ENCODE peak calls at places on chromosomes 4 and X, in ten cellular contexts. One of them, this sample, is unnamed.
A peak's percentile ranks its signal among the peaks of the same experiment; 100 is the strongest.

GRCh38 chr4:85860066-85860465 is 385.1 kb downstream of the ARHGAP24 start:
- DNase-seq in ovary: no peak
- DNase-seq in tibial nerve: no peak
- DNase-seq in HCT116: no peak
- DNase-seq in right lobe of liver: no peak
- DNase-seq in suprapubic skin: no peak
- DNase-seq in IMR-90: peak; percentile 52
- DNase-seq in stomach: no peak
- DNase-seq in spleen: no peak
- DNase-seq in transverse colon: no peak
- DNase-seq in this sample: no peak

GRCh38 chr4:152436384-152436783 is 99.5 kb downstream of the FBXW7 start:
- DNase-seq in ovary: no peak
- DNase-seq in tibial nerve: no peak
- DNase-seq in HCT116: no peak
- DNase-seq in right lobe of liver: no peak
- DNase-seq in suprapubic skin: no peak
- DNase-seq in IMR-90: no peak
- DNase-seq in stomach: no peak
- DNase-seq in spleen: no peak
- DNase-seq in transverse colon: no peak
- DNase-seq in this sample: no peak

GRCh38 chr4:11748169-11748872 is 319.6 kb upstream of the HS3ST1 start:
- DNase-seq in ovary: no peak
- DNase-seq in tibial nerve: no peak
- DNase-seq in HCT116: peak; percentile 83
- DNase-seq in right lobe of liver: no peak
- DNase-seq in suprapubic skin: no peak
- DNase-seq in IMR-90: peak; percentile 87
- DNase-seq in stomach: no peak
- DNase-seq in spleen: no peak
- DNase-seq in transverse colon: no peak
- DNase-seq in this sample: no peak

GRCh38 chrX:153687121-153688039 is at the start of gene SLC6A8:
- DNase-seq in ovary: peak; percentile 73
- DNase-seq in tibial nerve: peak; percentile 55
- DNase-seq in HCT116: peak; percentile 27
- DNase-seq in right lobe of liver: peak; percentile 78
- DNase-seq in suprapubic skin: peak; percentile 84
- DNase-seq in IMR-90: peak; percentile 44
- DNase-seq in stomach: peak; percentile 74
- DNase-seq in spleen: no peak
- DNase-seq in transverse colon: peak; percentile 71
- DNase-seq in this sample: no peak

GRCh38 chr4:81472249-81473085 is 760 bp upstream of the RASGEF1B start:
- DNase-seq in ovary: no peak
- DNase-seq in tibial nerve: no peak
- DNase-seq in HCT116: no peak
- DNase-seq in right lobe of liver: no peak
- DNase-seq in suprapubic skin: no peak
- DNase-seq in IMR-90: no peak
- DNase-seq in stomach: peak; percentile 35
- DNase-seq in spleen: peak; percentile 84
- DNase-seq in transverse colon: peak; percentile 57
- DNase-seq in this sample: peak; percentile 59

GRCh38 chr4:37976513-37976912 is 16.3 kb downstream of the PTTG2 start:
- DNase-seq in ovary: no peak
- DNase-seq in tibial nerve: no peak
- DNase-seq in HCT116: no peak
- DNase-seq in right lobe of liver: no peak
- DNase-seq in suprapubic skin: no peak
- DNase-seq in IMR-90: no peak
- DNase-seq in stomach: no peak
- DNase-seq in spleen: no peak
- DNase-seq in transverse colon: no peak
- DNase-seq in this sample: no peak

GRCh38 chr4:147480891-147481576 is at the start of gene EDNRA:
- DNase-seq in ovary: peak; percentile 66
- DNase-seq in tibial nerve: no peak
- DNase-seq in HCT116: no peak
- DNase-seq in right lobe of liver: peak; percentile 16
- DNase-seq in suprapubic skin: no peak
- DNase-seq in IMR-90: peak; percentile 68
- DNase-seq in stomach: no peak
- DNase-seq in spleen: no peak
- DNase-seq in transverse colon: no peak
- DNase-seq in this sample: no peak

GRCh38 chr4:40750461-40751258 is 905 bp downstream of the NSUN7 start:
- DNase-seq in ovary: peak; percentile 15
- DNase-seq in tibial nerve: no peak
- DNase-seq in HCT116: no peak
- DNase-seq in right lobe of liver: no peak
- DNase-seq in suprapubic skin: no peak
- DNase-seq in IMR-90: no peak
- DNase-seq in stomach: no peak
- DNase-seq in spleen: no peak
- DNase-seq in transverse colon: peak; percentile 16
- DNase-seq in this sample: no peak

GRCh38 chrX:42096262-42096939 is 173.0 kb upstream of the CASK start:
- DNase-seq in ovary: peak; percentile 24
- DNase-seq in tibial nerve: no peak
- DNase-seq in HCT116: peak; percentile 2
- DNase-seq in right lobe of liver: no peak
- DNase-seq in suprapubic skin: no peak
- DNase-seq in IMR-90: peak; percentile 96
- DNase-seq in stomach: peak; percentile 46
- DNase-seq in spleen: no peak
- DNase-seq in transverse colon: no peak
- DNase-seq in this sample: no peak

GRCh38 chrX:154596290-154596929 is 11.5 kb downstream of the CTAG1A start:
- DNase-seq in ovary: no peak
- DNase-seq in tibial nerve: no peak
- DNase-seq in HCT116: no peak
- DNase-seq in right lobe of liver: no peak
- DNase-seq in suprapubic skin: no peak
- DNase-seq in IMR-90: peak; percentile 16
- DNase-seq in stomach: no peak
- DNase-seq in spleen: no peak
- DNase-seq in transverse colon: no peak
- DNase-seq in this sample: no peak

GRCh38 chr4:55122235-55122634 is 3.2 kb downstream of the KDR start:
- DNase-seq in ovary: no peak
- DNase-seq in tibial nerve: no peak
- DNase-seq in HCT116: no peak
- DNase-seq in right lobe of liver: no peak
- DNase-seq in suprapubic skin: no peak
- DNase-seq in IMR-90: no peak
- DNase-seq in stomach: no peak
- DNase-seq in spleen: no peak
- DNase-seq in transverse colon: no peak
- DNase-seq in this sample: no peak

GRCh38 chr4:184383497-184384055 is 90.8 kb downstream of the IRF2 start:
- DNase-seq in ovary: no peak
- DNase-seq in tibial nerve: no peak
- DNase-seq in HCT116: peak; percentile 24
- DNase-seq in right lobe of liver: peak; percentile 69
- DNase-seq in suprapubic skin: no peak
- DNase-seq in IMR-90: peak; percentile 99
- DNase-seq in stomach: peak; percentile 45
- DNase-seq in spleen: no peak
- DNase-seq in transverse colon: peak; percentile 32
- DNase-seq in this sample: no peak

DNA sequence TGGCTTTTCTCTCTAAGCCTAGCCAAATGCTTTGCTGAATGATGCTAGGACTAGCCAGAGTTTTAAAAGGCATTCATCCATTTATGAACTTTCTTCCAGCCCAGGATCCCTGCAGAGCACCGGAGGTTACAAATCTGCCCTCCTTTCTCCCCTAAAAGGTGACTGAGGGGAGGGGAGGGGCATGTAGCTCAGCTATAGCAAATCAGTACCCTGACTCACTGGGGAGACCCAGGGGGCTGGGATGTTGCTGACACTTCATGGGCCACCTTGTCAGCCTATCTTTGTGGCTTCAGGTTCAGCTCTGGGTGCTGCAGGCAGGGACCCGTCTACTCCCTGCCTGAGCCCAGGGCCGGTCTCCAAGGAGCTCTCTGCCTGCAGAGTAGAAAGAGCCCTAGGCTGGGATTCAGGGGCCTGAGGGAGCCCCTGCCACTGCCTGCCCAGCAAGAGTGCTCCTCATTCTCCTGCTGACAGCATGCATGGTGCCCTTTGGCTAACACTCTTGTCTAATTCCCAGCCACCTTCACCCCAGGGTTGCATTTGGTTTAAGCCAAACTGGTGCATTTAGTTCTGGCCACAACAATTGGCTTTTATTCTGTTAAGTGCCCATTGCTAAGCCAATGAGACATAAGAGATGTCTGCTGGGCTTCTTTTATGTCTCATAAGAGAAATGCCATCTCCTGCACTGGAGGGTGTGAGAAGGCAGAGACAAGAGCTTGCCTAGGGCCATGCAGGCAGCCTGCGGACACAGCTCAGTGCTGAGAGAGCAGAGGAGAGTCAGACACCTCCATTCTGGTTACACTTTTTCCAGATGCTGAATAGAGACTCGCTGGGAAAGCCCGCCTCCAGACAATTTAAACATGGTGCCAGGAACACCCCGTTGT is 11.9 kb upstream of the UBA6 start:
- DNase-seq in ovary: no peak
- DNase-seq in tibial nerve: no peak
- DNase-seq in HCT116: no peak
- DNase-seq in right lobe of liver: no peak
- DNase-seq in suprapubic skin: no peak
- DNase-seq in IMR-90: no peak
- DNase-seq in stomach: no peak
- DNase-seq in spleen: no peak
- DNase-seq in transverse colon: no peak
- DNase-seq in this sample: no peak
- H3K27ac ChIP-seq in ovary: no peak overlapping the region
- H3K27ac ChIP-seq in tibial nerve: no peak overlapping the region
- H3K27ac ChIP-seq in HCT116: no peak overlapping the region
- H3K27ac ChIP-seq in right lobe of liver: no peak overlapping the region
- H3K27ac ChIP-seq in suprapubic skin: peak overlapping the region; percentile 12
- H3K27ac ChIP-seq in IMR-90: no peak overlapping the region
- H3K27ac ChIP-seq in stomach: no peak overlapping the region
- H3K27ac ChIP-seq in spleen: no peak overlapping the region
- H3K27ac ChIP-seq in transverse colon: no peak overlapping the region
- H3K27ac ChIP-seq in this sample: peak overlapping the region; percentile 51

GRCh38 chr4:119212251-119212963 is at the start of gene USP53:
- DNase-seq in ovary: peak; percentile 98
- DNase-seq in tibial nerve: peak; percentile 98
- DNase-seq in HCT116: peak; percentile 98
- DNase-seq in right lobe of liver: peak; percentile 99
- DNase-seq in suprapubic skin: peak; percentile 98
- DNase-seq in IMR-90: peak; percentile 97
- DNase-seq in stomach: peak; percentile 99
- DNase-seq in spleen: peak; percentile 99
- DNase-seq in transverse colon: peak; percentile 99
- DNase-seq in this sample: peak; percentile 82
- TF ChIP-seq POLR2A in ovary: peak; percentile 87
- TF ChIP-seq POLR2A in tibial nerve: peak; percentile 95
- TF ChIP-seq POLR2A in HCT116: peak; percentile 98
- TF ChIP-seq POLR2A in right lobe of liver: peak; percentile 98
- TF ChIP-seq POLR2A in suprapubic skin: peak; percentile 78
- TF ChIP-seq POLR2A in IMR-90: peak; percentile 97
- TF ChIP-seq POLR2A in stomach: no peak
- TF ChIP-seq POLR2A in spleen: peak; percentile 82
- TF ChIP-seq POLR2A in transverse colon: peak; percentile 99
- TF ChIP-seq POLR2A in this sample: peak; percentile 84

GRCh38 chr4:1464581-1465171 is 58.4 kb upstream of the NKX1-1 start:
- DNase-seq in ovary: peak; percentile 9
- DNase-seq in tibial nerve: no peak
- DNase-seq in HCT116: no peak
- DNase-seq in right lobe of liver: peak; percentile 8
- DNase-seq in suprapubic skin: no peak
- DNase-seq in IMR-90: no peak
- DNase-seq in stomach: no peak
- DNase-seq in spleen: peak; percentile 54
- DNase-seq in transverse colon: no peak
- DNase-seq in this sample: no peak

GRCh38 chr4:1463088-1463926 is 57.1 kb upstream of the NKX1-1 start:
- DNase-seq in ovary: no peak
- DNase-seq in tibial nerve: no peak
- DNase-seq in HCT116: no peak
- DNase-seq in right lobe of liver: peak; percentile 10
- DNase-seq in suprapubic skin: no peak
- DNase-seq in IMR-90: peak; percentile 69
- DNase-seq in stomach: peak; percentile 17
- DNase-seq in spleen: peak; percentile 59
- DNase-seq in transverse colon: no peak
- DNase-seq in this sample: no peak

GRCh38 chr4:1462768-1463075 is 56.5 kb upstream of the NKX1-1 start:
- DNase-seq in ovary: no peak
- DNase-seq in tibial nerve: no peak
- DNase-seq in HCT116: no peak
- DNase-seq in right lobe of liver: peak; percentile 14
- DNase-seq in suprapubic skin: no peak
- DNase-seq in IMR-90: no peak
- DNase-seq in stomach: peak; percentile 8
- DNase-seq in spleen: peak; percentile 67
- DNase-seq in transverse colon: no peak
- DNase-seq in this sample: no peak

GRCh38 chr4:1465173-1466033 is 59.2 kb upstream of the NKX1-1 start:
- DNase-seq in ovary: peak; percentile 4
- DNase-seq in tibial nerve: no peak
- DNase-seq in HCT116: no peak
- DNase-seq in right lobe of liver: peak; percentile 10
- DNase-seq in suprapubic skin: no peak
- DNase-seq in IMR-90: no peak
- DNase-seq in stomach: no peak
- DNase-seq in spleen: peak; percentile 59
- DNase-seq in transverse colon: no peak
- DNase-seq in this sample: no peak

GRCh38 chr4:1463927-1464540 is 57.8 kb upstream of the NKX1-1 start:
- DNase-seq in ovary: no peak
- DNase-seq in tibial nerve: no peak
- DNase-seq in HCT116: no peak
- DNase-seq in right lobe of liver: peak; percentile 8
- DNase-seq in suprapubic skin: no peak
- DNase-seq in IMR-90: no peak
- DNase-seq in stomach: no peak
- DNase-seq in spleen: no peak
- DNase-seq in transverse colon: no peak
- DNase-seq in this sample: no peak
- TF ChIP-seq CTCF in ovary: no peak
- TF ChIP-seq CTCF in tibial nerve: no peak
- TF ChIP-seq CTCF in HCT116: no peak
- TF ChIP-seq CTCF in right lobe of liver: no peak
- TF ChIP-seq CTCF in suprapubic skin: no peak
- TF ChIP-seq CTCF in IMR-90: no peak
- TF ChIP-seq CTCF in stomach: no peak
- TF ChIP-seq CTCF in spleen: no peak
- TF ChIP-seq CTCF in transverse colon: no peak
- TF ChIP-seq CTCF in this sample: no peak

DNA sequence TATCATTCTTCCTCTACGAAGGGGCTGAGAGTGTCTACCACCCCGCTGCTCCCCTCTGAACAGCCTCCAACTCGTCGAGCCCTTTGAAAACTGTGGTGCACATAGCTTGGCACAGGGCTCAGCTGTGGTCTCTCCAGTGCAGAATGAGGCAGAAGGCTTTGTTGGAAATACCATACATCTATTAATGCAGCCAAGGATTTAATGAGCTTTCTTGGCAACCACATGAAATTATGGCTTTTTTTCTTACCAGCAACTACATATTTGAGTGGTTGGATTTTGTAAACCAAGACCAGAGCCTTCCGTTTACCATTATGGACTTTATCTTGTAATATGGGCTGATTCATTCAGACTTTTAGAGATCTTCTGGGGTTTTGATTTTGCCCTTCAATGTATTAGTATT is 61.7 kb upstream of the CBR4 start:
- DNase-seq in ovary: no peak
- DNase-seq in tibial nerve: no peak
- DNase-seq in HCT116: no peak
- DNase-seq in right lobe of liver: no peak
- DNase-seq in suprapubic skin: no peak
- DNase-seq in IMR-90: peak; percentile 20
- DNase-seq in stomach: no peak
- DNase-seq in spleen: no peak
- DNase-seq in transverse colon: no peak
- DNase-seq in this sample: no peak
- H3K27ac ChIP-seq in ovary: no peak overlapping the region
- H3K27ac ChIP-seq in tibial nerve: no peak overlapping the region
- H3K27ac ChIP-seq in HCT116: no peak overlapping the region
- H3K27ac ChIP-seq in right lobe of liver: no peak overlapping the region
- H3K27ac ChIP-seq in suprapubic skin: peak overlapping the region; percentile 89
- H3K27ac ChIP-seq in IMR-90: no peak overlapping the region
- H3K27ac ChIP-seq in stomach: peak overlapping the region; percentile 79
- H3K27ac ChIP-seq in spleen: no peak overlapping the region
- H3K27ac ChIP-seq in transverse colon: no peak overlapping the region
- H3K27ac ChIP-seq in this sample: no peak overlapping the region